ENCODE peak calls at places on chromosomes 3 and 15, in eight cellular contexts. W is midbrain; P is progenitor cell of endocrine pancreas; M is fibroblast of lung; D is substantia nigra; R is stimulated activated CD4-positive, alpha-beta T cell treated with anti-CD3 and anti-CD28 coated beads, Interleukin-4, amount 100 ng/mL, for 1 hour; Z is LNCaP clone FGC; J is NCI-H69. I is an unnamed sample.

GRCh38 chr3:129838086-129838485 is 55.4 kb downstream of the TMCC1 start:
- DNase-seq in R (no peak), M (peak), W (no peak), J (no peak), P (no peak), D (no peak), Z (no peak), I (peak)

GRCh38 chr15:37038716-37039106 is 61.6 kb downstream of the MEIS2 start:
- DNase-seq in J (peak), D (no peak), W (no peak), M (no peak), P (no peak), Z (no peak), R (no peak), I (no peak)

GRCh38 chr3:13159890-13160289 is 86.7 kb upstream of the IQSEC1 start:
- DNase-seq in W (no peak), Z (no peak), R (no peak), M (no peak), D (no peak), J (no peak), P (no peak), I (no peak)

GRCh38 chr3:60399295-60399694 is 852.0 kb downstream of the FHIT start:
- DNase-seq in D (no peak), J (peak), W (no peak), Z (no peak), M (peak), R (no peak), P (no peak), I (no peak)

GRCh38 chr3:127786358-127787070 is 35.8 kb downstream of the MGLL start:
- DNase-seq in R (no peak), M (peak), P (no peak), Z (no peak), W (peak), J (peak), D (peak), I (no peak)

GRCh38 chr3:73718326-73719110 is 93.8 kb upstream of the PDZRN3 start:
- DNase-seq in J (no peak), D (no peak), Z (peak), R (no peak), P (no peak), W (no peak), M (peak), I (no peak)

GRCh38 chr3:159917141-159917540 is 71.5 kb upstream of the IL12A start:
- DNase-seq in M (no peak), R (no peak), P (no peak), D (no peak), J (no peak), W (no peak), Z (no peak), I (no peak)

GRCh38 chr3:23219552-23219951 is 16.4 kb downstream of the UBE2E2 start:
- DNase-seq in P (no peak), J (no peak), R (no peak), W (no peak), Z (no peak), M (no peak), D (no peak), I (no peak)

GRCh38 chr15:88985547-88986393 is 72.6 kb upstream of the MFGE8 start:
- DNase-seq in W (no peak), Z (no peak), R (no peak), J (no peak), P (no peak), M (no peak), D (no peak), I (no peak)

GRCh38 chr3:127067116-127067910 is 84.4 kb downstream of the PLXNA1 start:
- DNase-seq in J (no peak), W (no peak), P (no peak), R (no peak), Z (no peak), D (no peak), M (no peak), I (no peak)

GRCh38 chr15:81336568-81336967 is 12.6 kb upstream of the STARD5 start:
- DNase-seq in R (peak), J (no peak), P (no peak), W (no peak), Z (peak), D (no peak), M (peak), I (no peak)

GRCh38 chr3:194397757-194398312 is 1.2 kb downstream of the GP5 start:
- DNase-seq in P (no peak), M (peak), R (peak), D (no peak), J (no peak), Z (no peak), W (no peak), I (no peak)